ENCODE peak calls at places on chromosomes 12 and 14, in four cellular contexts. M, H, P and V are unnamed samples.

GRCh38 chr12:48296586-48297396 is 53.9 kb downstream of the ZNF641 start:
- DNase-seq in M (peak; percentile 83), H (peak; percentile 63), P (peak; percentile 81), V (peak; percentile 56)

GRCh38 chr12:90915353-90915752 is 39.6 kb downstream of the CCER1 start:
- DNase-seq in M (no peak), H (no peak), P (no peak), V (no peak)

GRCh38 chr14:102817942-102818940 is 41.0 kb downstream of the TRAF3 start:
- DNase-seq in M (no peak), H (no peak), P (no peak), V (no peak)

GRCh38 chr14:61730756-61731373 is 31.4 kb upstream of the SNAPC1 start:
- DNase-seq in M (no peak), H (no peak), P (no peak), V (no peak)

GRCh38 chr14:73725116-73726024 is 11.2 kb upstream of the PNMA1 start:
- DNase-seq in M (peak; percentile 51), H (no peak), P (no peak), V (no peak)

GRCh38 chr14:39988939-39989338 is 556.7 kb upstream of the FBXO33 start:
- DNase-seq in M (no peak), H (no peak), P (no peak), V (peak; percentile 1)

GRCh38 chr12:27705263-27705662 is 5.4 kb upstream of the MRPS35 start:
- DNase-seq in M (no peak), H (peak; percentile 20), P (no peak), V (no peak)

GRCh38 chr12:14514154-14514842 is 53.4 kb downstream of the PLBD1 start:
- DNase-seq in M (no peak), H (no peak), P (peak; percentile 65), V (peak; percentile 72)

GRCh38 chr14:38873923-38874612 is 229.0 kb downstream of the SEC23A start:
- DNase-seq in M (no peak), H (no peak), P (no peak), V (no peak)

GRCh38 chr12:54052745-54053624 is 650 bp upstream of the HOXC4 start:
- DNase-seq in M (peak; percentile 55), H (no peak), P (no peak), V (no peak)

GRCh38 chr14:22131749-22132476 is 457.1 kb downstream of the DAD1 start:
- DNase-seq in M (no peak), H (peak; percentile 39), P (peak; percentile 30), V (peak; percentile 30)

GRCh38 chr12:77342275-77342674 is 276.9 kb upstream of the E2F7 start:
- DNase-seq in M (no peak), H (no peak), P (no peak), V (no peak)

GRCh38 chr12:97464241-97465011 is 1.8 kb downstream of the RMST start:
- DNase-seq in M (no peak), H (no peak), P (no peak), V (no peak)

GRCh38 chr12:48556631-48557030 is 13.2 kb downstream of the LALBA start:
- DNase-seq in M (no peak), H (no peak), P (no peak), V (no peak)

GRCh38 chr14:35122696-35123387 is 490 bp downstream of the PRORP start:
- DNase-seq in M (no peak), H (no peak), P (no peak), V (peak; percentile 8)

GRCh38 chr14:58491593-58491992 is 64.1 kb downstream of the KIAA0586 start:
- DNase-seq in M (no peak), H (no peak), P (no peak), V (no peak)

GRCh38 chr14:63644741-63645140 is 3.1 kb upstream of the WDR89 start:
- DNase-seq in M (no peak), H (no peak), P (no peak), V (no peak)

GRCh38 chr12:95096852-95097251 is 23.4 kb upstream of the NR2C1 start:
- DNase-seq in M (no peak), H (no peak), P (no peak), V (no peak)

GRCh38 chr14:58626441-58626840 is 11.3 kb upstream of the DACT1 start:
- DNase-seq in M (no peak), H (no peak), P (no peak), V (no peak)

GRCh38 chr12:122851820-122852219 is 16.6 kb downstream of the HIP1R start:
- DNase-seq in M (no peak), H (peak; percentile 6), P (no peak), V (no peak)

GRCh38 chr14:93984070-93984469 is 7.7 kb upstream of the ASB2 start:
- DNase-seq in M (no peak), H (no peak), P (no peak), V (no peak)

GRCh38 chr12:96176575-96176974 is 17.6 kb upstream of the ELK3 start:
- DNase-seq in M (no peak), H (no peak), P (no peak), V (no peak)

GRCh38 chr14:49769171-49769570 is 1.2 kb downstream of the KLHDC2 start:
- DNase-seq in M (no peak), H (no peak), P (peak; percentile 40), V (peak; percentile 23)

GRCh38 chr12:131205534-131205933 is 251.8 kb downstream of the ADGRD1 start:
- DNase-seq in M (no peak), H (no peak), P (no peak), V (no peak)

GRCh38 chr12:33245459-33245858 is 194.2 kb downstream of the SYT10 start:
- DNase-seq in M (no peak), H (no peak), P (no peak), V (no peak)

GRCh38 chr12:11785722-11786121 is 136.2 kb downstream of the ETV6 start:
- DNase-seq in M (no peak), H (no peak), P (no peak), V (no peak)

GRCh38 chr12:2797721-2798418 is 3.1 kb downstream of the FKBP4 start:
- DNase-seq in M (peak; percentile 76), H (no peak), P (no peak), V (no peak)
- TF ChIP-seq CTCF in M (no peak), H (no peak), P (no peak), V (no peak)

DNA sequence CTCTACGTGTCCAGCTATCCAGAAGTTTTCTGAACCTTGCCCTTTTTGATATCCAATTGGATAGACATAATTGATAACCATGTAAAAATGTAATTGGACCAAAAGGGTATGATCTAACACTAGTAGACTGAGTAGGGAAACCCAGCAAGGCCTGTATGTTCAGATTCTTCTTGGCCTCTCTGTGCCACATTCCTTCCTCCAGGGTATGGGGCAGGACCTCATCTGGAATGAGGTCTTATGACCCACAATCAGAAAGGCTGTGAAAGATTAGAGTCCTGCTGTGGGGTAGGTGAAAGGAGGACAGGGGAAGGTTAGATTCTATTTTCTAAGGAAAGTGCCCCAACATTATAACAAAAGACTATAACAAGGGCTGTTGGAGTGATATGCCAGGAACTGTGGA is 51.3 kb upstream of the A2ML1 start:
- DNase-seq in M (no peak), H (no peak), P (no peak), V (no peak)
- TF ChIP-seq CTCF in M (no peak), H (no peak), P (no peak), V (no peak)

DNA sequence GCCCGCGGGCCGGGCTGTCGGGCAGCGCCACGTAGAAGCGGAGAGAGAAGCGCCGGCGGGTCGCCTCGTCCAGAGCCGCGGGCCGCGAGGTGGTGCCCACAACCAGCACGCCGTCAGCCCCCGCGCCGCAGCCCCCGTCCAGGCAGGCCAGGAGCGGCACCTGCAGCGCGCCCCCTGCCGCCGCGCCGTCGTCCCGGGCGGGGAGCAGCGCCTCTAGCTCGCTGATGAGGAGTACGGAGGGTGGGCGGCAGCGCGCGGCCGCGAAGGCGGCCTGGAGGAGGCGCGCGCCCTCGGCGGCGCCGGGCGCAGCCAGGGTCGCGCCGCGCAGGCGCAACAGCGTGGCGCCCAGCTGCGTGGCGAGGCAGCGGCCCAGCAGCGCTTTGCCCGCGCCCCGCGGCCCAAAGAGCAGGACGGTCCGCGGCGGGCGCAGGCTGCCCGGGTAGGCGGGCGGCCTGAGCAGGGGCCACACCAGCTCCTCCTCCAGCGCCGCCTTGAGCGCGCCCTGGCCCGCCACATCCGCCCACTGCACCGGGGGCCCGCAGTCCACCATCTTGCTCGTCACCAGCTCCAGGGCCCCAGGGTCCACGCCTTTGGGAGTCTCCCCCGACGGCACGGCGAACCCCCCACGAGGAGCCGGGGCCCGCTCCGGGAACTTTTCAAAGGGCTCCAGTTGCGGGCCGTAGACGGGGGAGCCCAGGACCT is 27.6 kb downstream of the FIGNL2 start:
- DNase-seq in M (peak; percentile 52), H (peak; percentile 77), P (peak; percentile 51), V (no peak)
- TF ChIP-seq CTCF in M (no peak), H (no peak), P (no peak), V (no peak)

DNA sequence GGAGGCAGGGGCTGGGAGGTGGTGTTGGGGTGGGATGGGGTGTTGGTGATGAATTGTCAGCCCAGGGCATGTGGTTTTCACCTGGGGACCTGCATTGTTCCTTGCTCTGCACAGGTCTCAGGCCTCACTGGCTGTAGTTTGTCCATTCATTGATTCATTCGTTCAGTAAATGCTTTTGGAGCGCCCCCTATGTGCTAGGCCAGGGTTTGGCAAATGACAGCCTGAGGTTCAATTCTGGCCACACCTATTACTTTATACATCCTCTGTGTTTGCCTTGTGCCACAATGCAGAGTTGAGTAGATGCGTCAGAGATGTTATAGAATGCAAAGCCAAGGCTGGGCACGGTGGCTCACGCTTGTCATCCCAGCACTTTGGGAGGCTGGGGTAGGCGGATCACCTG is 4.7 kb downstream of the ADCK1 start:
- DNase-seq in M (no peak), H (peak; percentile 24), P (peak; percentile 31), V (peak; percentile 27)
- TF ChIP-seq CTCF in M (no peak), H (peak; percentile 36), P (no peak), V (no peak)

GRCh38 chr12:40970320-40970907 is 217.7 kb upstream of the PDZRN4 start:
- DNase-seq in M (no peak), H (no peak), P (no peak), V (no peak)
- TF ChIP-seq CTCF in M (no peak), H (peak; percentile 54), P (no peak), V (no peak)

GRCh38 chr12:100229036-100229635 is 28.5 kb downstream of the ACTR6 start:
- DNase-seq in M (no peak), H (no peak), P (no peak), V (peak; percentile 24)
- TF ChIP-seq CTCF in M (no peak), H (no peak), P (peak; percentile 33), V (no peak)

GRCh38 chr12:116799955-116800354 is 61.8 kb downstream of the RNFT2 start:
- DNase-seq in M (no peak), H (no peak), P (no peak), V (no peak)
- TF ChIP-seq CTCF in M (no peak), H (no peak), P (no peak), V (no peak)

GRCh38 chr12:171276-171675 is 42.7 kb downstream of the SLC6A12 start:
- DNase-seq in M (no peak), H (no peak), P (no peak), V (no peak)

GRCh38 chr12:168201-168600 is 45.8 kb downstream of the SLC6A12 start:
- DNase-seq in M (no peak), H (no peak), P (no peak), V (no peak)

GRCh38 chr12:170361-171225 is 43.4 kb downstream of the SLC6A12 start:
- DNase-seq in M (no peak), H (no peak), P (no peak), V (no peak)

GRCh38 chr12:168763-169525 is 45.0 kb downstream of the SLC6A12 start:
- DNase-seq in M (no peak), H (no peak), P (no peak), V (no peak)

GRCh38 chr12:169528-170360 is 44.2 kb downstream of the SLC6A12 start:
- DNase-seq in M (no peak), H (no peak), P (no peak), V (no peak)
- TF ChIP-seq CTCF in M (no peak), H (no peak), P (no peak), V (peak; percentile 45)

GRCh38 chr12:58959639-58960300 is 39.5 kb upstream of the LRIG3 start:
- DNase-seq in M (no peak), H (no peak), P (no peak), V (no peak)
- TF ChIP-seq CTCF in M (no peak), H (no peak), P (no peak), V (no peak)